ENCODE peak calls at places on chromosome 18, in seven cellular contexts. One of them, this sample, is unnamed.

GRCh38 chr18:57029761-57030160 is 117.1 kb upstream of the BOD1L2 start:
- DNase-seq in IMR-90: no peak
- DNase-seq in colonic mucosa: no peak
- DNase-seq in skeletal muscle cell: no peak
- DNase-seq in astrocyte of the spinal cord: no peak
- DNase-seq in AG09309: no peak
- DNase-seq in lung: no peak
- DNase-seq in this sample: no peak

GRCh38 chr18:57561728-57562423 is 24.6 kb downstream of the FECH start:
- DNase-seq in AG09309: no peak
- DNase-seq in skeletal muscle cell: no peak
- DNase-seq in astrocyte of the spinal cord: peak
- DNase-seq in lung: no peak
- DNase-seq in colonic mucosa: no peak
- DNase-seq in IMR-90: peak
- DNase-seq in this sample: no peak

GRCh38 chr18:11849845-11850747 is 1.1 kb upstream of the CHMP1B start:
- DNase-seq in colonic mucosa: peak
- DNase-seq in AG09309: peak
- DNase-seq in skeletal muscle cell: peak
- DNase-seq in astrocyte of the spinal cord: peak
- DNase-seq in lung: peak
- DNase-seq in IMR-90: peak
- DNase-seq in this sample: peak

GRCh38 chr18:36130039-36130831 is 536 bp downstream of the ELP2 start:
- DNase-seq in lung: no peak
- DNase-seq in astrocyte of the spinal cord: no peak
- DNase-seq in IMR-90: peak
- DNase-seq in colonic mucosa: no peak
- DNase-seq in AG09309: no peak
- DNase-seq in skeletal muscle cell: no peak
- DNase-seq in this sample: no peak

GRCh38 chr18:75212626-75213110 is 2.1 kb downstream of the TSHZ1 start:
- DNase-seq in astrocyte of the spinal cord: peak
- DNase-seq in skeletal muscle cell: no peak
- DNase-seq in IMR-90: no peak
- DNase-seq in lung: no peak
- DNase-seq in AG09309: no peak
- DNase-seq in colonic mucosa: peak
- DNase-seq in this sample: no peak

GRCh38 chr18:21109936-21110666 is 1.5 kb downstream of the ROCK1 start:
- DNase-seq in skeletal muscle cell: no peak
- DNase-seq in colonic mucosa: no peak
- DNase-seq in IMR-90: peak
- DNase-seq in AG09309: no peak
- DNase-seq in lung: no peak
- DNase-seq in astrocyte of the spinal cord: no peak
- DNase-seq in this sample: no peak

GRCh38 chr18:2535419-2535910 is 35.8 kb downstream of the METTL4 start:
- DNase-seq in IMR-90: no peak
- DNase-seq in AG09309: no peak
- DNase-seq in lung: no peak
- DNase-seq in colonic mucosa: no peak
- DNase-seq in skeletal muscle cell: no peak
- DNase-seq in astrocyte of the spinal cord: no peak
- DNase-seq in this sample: no peak

GRCh38 chr18:57002627-57003026 is 144.3 kb upstream of the BOD1L2 start:
- DNase-seq in AG09309: no peak
- DNase-seq in IMR-90: no peak
- DNase-seq in astrocyte of the spinal cord: no peak
- DNase-seq in skeletal muscle cell: no peak
- DNase-seq in lung: no peak
- DNase-seq in colonic mucosa: no peak
- DNase-seq in this sample: no peak

GRCh38 chr18:36536426-36536825 is 238.9 kb downstream of the FHOD3 start:
- DNase-seq in astrocyte of the spinal cord: no peak
- DNase-seq in lung: no peak
- DNase-seq in colonic mucosa: no peak
- DNase-seq in skeletal muscle cell: no peak
- DNase-seq in IMR-90: no peak
- DNase-seq in AG09309: no peak
- DNase-seq in this sample: no peak

GRCh38 chr18:36888778-36889177 is 59.9 kb downstream of the KIAA1328 start:
- DNase-seq in lung: no peak
- DNase-seq in skeletal muscle cell: no peak
- DNase-seq in astrocyte of the spinal cord: no peak
- DNase-seq in IMR-90: no peak
- DNase-seq in AG09309: no peak
- DNase-seq in colonic mucosa: no peak
- DNase-seq in this sample: no peak

GRCh38 chr18:42157420-42157819 is 202.4 kb downstream of the PIK3C3 start:
- DNase-seq in astrocyte of the spinal cord: no peak
- DNase-seq in IMR-90: no peak
- DNase-seq in skeletal muscle cell: no peak
- DNase-seq in AG09309: no peak
- DNase-seq in colonic mucosa: no peak
- DNase-seq in lung: no peak
- DNase-seq in this sample: no peak

GRCh38 chr18:76213996-76214395 is 281.0 kb downstream of the ZNF516 start:
- DNase-seq in colonic mucosa: no peak
- DNase-seq in astrocyte of the spinal cord: no peak
- DNase-seq in IMR-90: no peak
- DNase-seq in lung: no peak
- DNase-seq in skeletal muscle cell: no peak
- DNase-seq in AG09309: no peak
- DNase-seq in this sample: no peak

GRCh38 chr18:36297419-36298112 is at the start of gene FHOD3:
- DNase-seq in skeletal muscle cell: no peak
- DNase-seq in AG09309: no peak
- DNase-seq in lung: peak
- DNase-seq in colonic mucosa: peak
- DNase-seq in IMR-90: peak
- DNase-seq in astrocyte of the spinal cord: peak
- DNase-seq in this sample: peak

GRCh38 chr18:53541924-53542323 is 682.5 kb downstream of the MBD2 start:
- DNase-seq in AG09309: no peak
- DNase-seq in skeletal muscle cell: no peak
- DNase-seq in lung: no peak
- DNase-seq in astrocyte of the spinal cord: no peak
- DNase-seq in IMR-90: no peak
- DNase-seq in colonic mucosa: no peak
- DNase-seq in this sample: no peak

GRCh38 chr18:27843783-27844415 is 333.0 kb downstream of the CDH2 start:
- DNase-seq in skeletal muscle cell: peak
- DNase-seq in AG09309: peak
- DNase-seq in IMR-90: peak
- DNase-seq in astrocyte of the spinal cord: peak
- DNase-seq in lung: no peak
- DNase-seq in colonic mucosa: no peak
- DNase-seq in this sample: no peak

GRCh38 chr18:809985-810642 is 1.9 kb downstream of the YES1 start:
- DNase-seq in lung: no peak
- DNase-seq in skeletal muscle cell: no peak
- DNase-seq in IMR-90: no peak
- DNase-seq in astrocyte of the spinal cord: peak
- DNase-seq in colonic mucosa: no peak
- DNase-seq in AG09309: no peak
- DNase-seq in this sample: no peak

GRCh38 chr18:59008302-59008974 is 131.2 kb upstream of the SEC11C start:
- DNase-seq in astrocyte of the spinal cord: peak
- DNase-seq in lung: no peak
- DNase-seq in AG09309: no peak
- DNase-seq in skeletal muscle cell: no peak
- DNase-seq in colonic mucosa: no peak
- DNase-seq in IMR-90: peak
- DNase-seq in this sample: no peak

GRCh38 chr18:50700245-50701165 is 119.3 kb downstream of the MRO start:
- DNase-seq in AG09309: no peak
- DNase-seq in skeletal muscle cell: no peak
- DNase-seq in IMR-90: no peak
- DNase-seq in colonic mucosa: no peak
- DNase-seq in astrocyte of the spinal cord: no peak
- DNase-seq in lung: no peak
- DNase-seq in this sample: no peak

GRCh38 chr18:48803518-48803917 is 147.2 kb downstream of the SMAD7 start:
- DNase-seq in AG09309: no peak
- DNase-seq in colonic mucosa: peak
- DNase-seq in astrocyte of the spinal cord: no peak
- DNase-seq in skeletal muscle cell: no peak
- DNase-seq in lung: no peak
- DNase-seq in IMR-90: no peak
- DNase-seq in this sample: peak

GRCh38 chr18:12021596-12021995 is 40.3 kb downstream of the IMPA2 start:
- DNase-seq in colonic mucosa: no peak
- DNase-seq in IMR-90: no peak
- DNase-seq in AG09309: no peak
- DNase-seq in skeletal muscle cell: no peak
- DNase-seq in lung: no peak
- DNase-seq in astrocyte of the spinal cord: no peak
- DNase-seq in this sample: no peak

GRCh38 chr18:12768622-12769021 is 65.8 kb downstream of the PSMG2 start:
- DNase-seq in skeletal muscle cell: peak
- DNase-seq in IMR-90: peak
- DNase-seq in lung: no peak
- DNase-seq in AG09309: no peak
- DNase-seq in colonic mucosa: no peak
- DNase-seq in astrocyte of the spinal cord: peak
- DNase-seq in this sample: no peak

GRCh38 chr18:22172594-22173049 is 3.2 kb downstream of the GATA6 start:
- DNase-seq in colonic mucosa: no peak
- DNase-seq in skeletal muscle cell: no peak
- DNase-seq in AG09309: no peak
- DNase-seq in IMR-90: no peak
- DNase-seq in astrocyte of the spinal cord: no peak
- DNase-seq in lung: no peak
- DNase-seq in this sample: no peak

GRCh38 chr18:77009675-77010074 is 122.9 kb downstream of the MBP start:
- DNase-seq in colonic mucosa: no peak
- DNase-seq in AG09309: no peak
- DNase-seq in skeletal muscle cell: no peak
- DNase-seq in IMR-90: no peak
- DNase-seq in astrocyte of the spinal cord: no peak
- DNase-seq in lung: no peak
- DNase-seq in this sample: no peak

GRCh38 chr18:25121442-25121841 is 230.5 kb downstream of the ZNF521 start:
- DNase-seq in lung: no peak
- DNase-seq in astrocyte of the spinal cord: no peak
- DNase-seq in AG09309: no peak
- DNase-seq in skeletal muscle cell: no peak
- DNase-seq in IMR-90: no peak
- DNase-seq in colonic mucosa: no peak
- DNase-seq in this sample: no peak

GRCh38 chr18:9913526-9914333 is at the start of gene VAPA:
- DNase-seq in IMR-90: peak
- DNase-seq in astrocyte of the spinal cord: peak
- DNase-seq in colonic mucosa: peak
- DNase-seq in AG09309: peak
- DNase-seq in lung: peak
- DNase-seq in skeletal muscle cell: peak
- DNase-seq in this sample: peak

GRCh38 chr18:50987261-50987660 is 19.4 kb downstream of the ELAC1 start:
- DNase-seq in skeletal muscle cell: no peak
- DNase-seq in IMR-90: no peak
- DNase-seq in lung: no peak
- DNase-seq in colonic mucosa: no peak
- DNase-seq in AG09309: no peak
- DNase-seq in astrocyte of the spinal cord: no peak
- DNase-seq in this sample: no peak

GRCh38 chr18:63155169-63155852 is 164.3 kb downstream of the BCL2 start:
- DNase-seq in skeletal muscle cell: no peak
- DNase-seq in astrocyte of the spinal cord: no peak
- DNase-seq in IMR-90: no peak
- DNase-seq in lung: peak
- DNase-seq in colonic mucosa: peak
- DNase-seq in AG09309: no peak
- DNase-seq in this sample: peak
- H3K4me3 ChIP-seq in skeletal muscle cell: no peak
- H3K4me3 ChIP-seq in astrocyte of the spinal cord: no peak
- H3K4me3 ChIP-seq in IMR-90: no peak
- H3K4me3 ChIP-seq in lung: peak
- H3K4me3 ChIP-seq in colonic mucosa: peak
- H3K4me3 ChIP-seq in AG09309: no peak
- H3K4me3 ChIP-seq in this sample: no peak

GRCh38 chr18:4353853-4354418 is 101.2 kb downstream of the DLGAP1 start:
- DNase-seq in AG09309: no peak
- DNase-seq in astrocyte of the spinal cord: no peak
- DNase-seq in IMR-90: no peak
- DNase-seq in skeletal muscle cell: no peak
- DNase-seq in colonic mucosa: no peak
- DNase-seq in lung: no peak
- DNase-seq in this sample: no peak

GRCh38 chr18:4356929-4357328 is 98.2 kb downstream of the DLGAP1 start:
- DNase-seq in astrocyte of the spinal cord: no peak
- DNase-seq in IMR-90: no peak
- DNase-seq in colonic mucosa: no peak
- DNase-seq in AG09309: no peak
- DNase-seq in skeletal muscle cell: no peak
- DNase-seq in lung: no peak
- DNase-seq in this sample: no peak

GRCh38 chr18:4351005-4351404 is 104.1 kb downstream of the DLGAP1 start:
- DNase-seq in AG09309: no peak
- DNase-seq in colonic mucosa: no peak
- DNase-seq in astrocyte of the spinal cord: no peak
- DNase-seq in lung: no peak
- DNase-seq in skeletal muscle cell: no peak
- DNase-seq in IMR-90: no peak
- DNase-seq in this sample: no peak

GRCh38 chr18:4358618-4359017 is 96.5 kb downstream of the DLGAP1 start:
- DNase-seq in astrocyte of the spinal cord: no peak
- DNase-seq in AG09309: no peak
- DNase-seq in colonic mucosa: no peak
- DNase-seq in skeletal muscle cell: no peak
- DNase-seq in lung: no peak
- DNase-seq in IMR-90: no peak
- DNase-seq in this sample: no peak

GRCh38 chr18:4352746-4353522 is 102.2 kb downstream of the DLGAP1 start:
- DNase-seq in AG09309: no peak
- DNase-seq in IMR-90: no peak
- DNase-seq in skeletal muscle cell: no peak
- DNase-seq in astrocyte of the spinal cord: no peak
- DNase-seq in lung: no peak
- DNase-seq in colonic mucosa: no peak
- DNase-seq in this sample: no peak
- H3K4me3 ChIP-seq in AG09309: no peak
- H3K4me3 ChIP-seq in IMR-90: no peak
- H3K4me3 ChIP-seq in skeletal muscle cell: no peak
- H3K4me3 ChIP-seq in astrocyte of the spinal cord: no peak
- H3K4me3 ChIP-seq in lung: no peak
- H3K4me3 ChIP-seq in colonic mucosa: no peak
- H3K4me3 ChIP-seq in this sample: no peak

GRCh38 chr18:79355433-79356335 is 40.0 kb upstream of the NFATC1 start:
- DNase-seq in AG09309: no peak
- DNase-seq in skeletal muscle cell: no peak
- DNase-seq in astrocyte of the spinal cord: no peak
- DNase-seq in IMR-90: no peak
- DNase-seq in lung: no peak
- DNase-seq in colonic mucosa: no peak
- DNase-seq in this sample: no peak
- H3K4me3 ChIP-seq in AG09309: no peak
- H3K4me3 ChIP-seq in skeletal muscle cell: no peak
- H3K4me3 ChIP-seq in astrocyte of the spinal cord: no peak
- H3K4me3 ChIP-seq in IMR-90: no peak
- H3K4me3 ChIP-seq in lung: no peak
- H3K4me3 ChIP-seq in colonic mucosa: no peak
- H3K4me3 ChIP-seq in this sample: no peak

GRCh38 chr18:26225022-26225693 is 1.1 kb upstream of the TAF4B start:
- DNase-seq in colonic mucosa: no peak
- DNase-seq in IMR-90: no peak
- DNase-seq in astrocyte of the spinal cord: no peak
- DNase-seq in lung: no peak
- DNase-seq in skeletal muscle cell: no peak
- DNase-seq in AG09309: no peak
- DNase-seq in this sample: no peak
- H3K4me3 ChIP-seq in colonic mucosa: no peak
- H3K4me3 ChIP-seq in IMR-90: no peak
- H3K4me3 ChIP-seq in astrocyte of the spinal cord: no peak
- H3K4me3 ChIP-seq in lung: no peak
- H3K4me3 ChIP-seq in skeletal muscle cell: no peak
- H3K4me3 ChIP-seq in AG09309: no peak
- H3K4me3 ChIP-seq in this sample: no peak